ENCODE peak calls at places on chromosome 1, in nine cellular contexts. Y is GM13977; U is Karpas-422; L is stimulated activated CD4-positive, alpha-beta T cell treated with anti-CD3 and anti-CD28 coated beads, Interleukin-1b, Interleukin-23, amount 100 ng/mL, for 4 hours; S is mammary epithelial cell; P is caudate nucleus; N is naive B cell; B is small intestine; K is transverse colon. R is an unnamed sample.

GRCh38 chr1:68111804-68112436 is 61.5 kb upstream of the DIRAS3 start:
- DNase-seq in L (no peak), S (peak; percentile 63), K (peak; percentile 64), N (no peak), U (peak; percentile 54), P (peak; percentile 69), B (peak; percentile 79), Y (no peak), R (peak; percentile 70)

GRCh38 chr1:117758444-117759316 is 152.8 kb downstream of the TENT5C start:
- DNase-seq in P (peak; percentile 19), U (peak; percentile 88), N (peak; percentile 62), K (peak; percentile 78), L (peak; percentile 55), S (peak; percentile 68), Y (peak; percentile 64), B (peak; percentile 78), R (peak; percentile 88)

GRCh38 chr1:175307160-175307559 is 114.6 kb upstream of the KIAA0040 start:
- DNase-seq in L (no peak), K (no peak), B (no peak), U (peak; percentile 56), N (peak; percentile 31), Y (no peak), S (no peak), P (no peak), R (no peak)

GRCh38 chr1:54857741-54858665 is 29.0 kb downstream of the DHCR24 start:
- DNase-seq in Y (no peak), K (no peak), L (no peak), U (no peak), B (no peak), P (no peak), N (no peak), S (no peak), R (no peak)

GRCh38 chr1:76054357-76054756 is 20.2 kb upstream of the ST6GALNAC3 start:
- DNase-seq in L (no peak), S (no peak), N (no peak), U (no peak), K (no peak), B (no peak), P (no peak), Y (no peak), R (no peak)

GRCh38 chr1:160125761-160126160 is 10.2 kb downstream of the ATP1A2 start:
- DNase-seq in L (no peak), P (no peak), N (no peak), Y (no peak), U (no peak), S (peak; percentile 26), K (no peak), B (no peak), R (no peak)

GRCh38 chr1:222283147-222283768 is 264.6 kb downstream of the HHIPL2 start:
- DNase-seq in Y (no peak), K (no peak), U (no peak), S (no peak), L (no peak), N (no peak), P (no peak), B (no peak), R (no peak)

GRCh38 chr1:117895482-117896114 is 33.8 kb downstream of the GDAP2 start:
- DNase-seq in N (peak; percentile 42), Y (peak; percentile 52), L (peak; percentile 46), U (peak; percentile 92), K (peak; percentile 66), P (no peak), B (peak; percentile 65), S (peak; percentile 68), R (peak; percentile 82)

GRCh38 chr1:28668956-28669719 is 554 bp downstream of the GMEB1 start:
- DNase-seq in B (peak; percentile 62), Y (peak; percentile 96), S (no peak), K (peak; percentile 38), U (peak; percentile 79), N (peak; percentile 70), P (peak; percentile 64), L (peak; percentile 16), R (peak; percentile 37)

GRCh38 chr1:63454269-63454668 is 68.8 kb downstream of the ITGB3BP start:
- DNase-seq in S (no peak), K (no peak), N (no peak), L (no peak), B (no peak), P (no peak), U (peak; percentile 55), Y (no peak), R (no peak)

GRCh38 chr1:71083271-71083670 is 2.4 kb upstream of the ZRANB2 start:
- DNase-seq in L (no peak), Y (no peak), S (no peak), N (no peak), K (no peak), U (no peak), P (no peak), B (no peak), R (no peak)